ENCODE peak calls at places on chromosomes 16 and 17, in eight cellular contexts. A, J, I, W, Y, F, P and S are unnamed samples.

GRCh38 chr16:85709766-85710423 is 21.1 kb upstream of the GINS2 start:
- DNase-seq in A (no peak), J (no peak), I (no peak), W (no peak), Y (no peak), F (no peak), P (no peak), S (no peak)

GRCh38 chr16:27378871-27379580 is 22.9 kb upstream of the IL21R start:
- DNase-seq in A (peak; percentile 28), J (no peak), I (no peak), W (no peak), Y (no peak), F (no peak), P (no peak), S (no peak)

GRCh38 chr17:2656293-2656692 is 55.3 kb downstream of the CLUH start:
- DNase-seq in A (no peak), J (no peak), I (no peak), W (no peak), Y (no peak), F (no peak), P (no peak), S (no peak)

GRCh38 chr17:8121531-8122390 is 2.1 kb downstream of the HES7 start:
- DNase-seq in A (peak; percentile 60), J (no peak), I (peak; percentile 53), W (no peak), Y (peak; percentile 60), F (peak; percentile 62), P (peak; percentile 69), S (peak; percentile 78)

GRCh38 chr17:78602246-78602645 is 25.1 kb upstream of the DNAH17 start:
- DNase-seq in A (no peak), J (no peak), I (no peak), W (no peak), Y (no peak), F (no peak), P (no peak), S (no peak)

GRCh38 chr16:56301391-56301850 is 110.1 kb downstream of the GNAO1 start:
- DNase-seq in A (no peak), J (no peak), I (no peak), W (no peak), Y (no peak), F (no peak), P (no peak), S (no peak)

GRCh38 chr17:73341350-73342056 is 29.7 kb upstream of the CDC42EP4 start:
- DNase-seq in A (no peak), J (no peak), I (no peak), W (no peak), Y (peak; percentile 37), F (peak; percentile 50), P (no peak), S (no peak)

GRCh38 chr16:88649924-88650748 is 717 bp downstream of the CYBA start:
- DNase-seq in A (peak; percentile 49), J (no peak), I (peak; percentile 39), W (peak; percentile 84), Y (peak; percentile 67), F (no peak), P (no peak), S (no peak)

GRCh38 chr17:74385201-74385600 is 17.9 kb downstream of the GPR142 start:
- DNase-seq in A (no peak), J (no peak), I (no peak), W (no peak), Y (no peak), F (no peak), P (no peak), S (no peak)